ENCODE peak calls at places on chromosomes 12 and 14, in seven cellular contexts. M, V, W, H, L, J and O are unnamed samples.

GRCh38 chr12:68122236-68122920 is 37.2 kb downstream of the IFNG start:
- DNase-seq in W (no peak), J (no peak), H (no peak), L (no peak), M (no peak), V (no peak), O (no peak)

GRCh38 chr12:15044461-15044860 is 71.6 kb downstream of the PDE6H start:
- DNase-seq in H (peak), L (no peak), J (no peak), W (no peak), V (no peak), M (no peak), O (no peak)

GRCh38 chr14:100392266-100392850 is 69.2 kb downstream of the SLC25A47 start:
- DNase-seq in L (no peak), J (no peak), M (no peak), H (no peak), V (no peak), W (no peak), O (no peak)

GRCh38 chr12:120140603-120141002 is 24.1 kb upstream of the RAB35 start:
- DNase-seq in W (no peak), J (no peak), M (no peak), H (no peak), L (no peak), V (no peak), O (no peak)

GRCh38 chr12:67358686-67359374 is 89.7 kb downstream of the CAND1 start:
- DNase-seq in H (no peak), L (no peak), J (no peak), V (no peak), M (no peak), W (no peak), O (no peak)

GRCh38 chr14:51701956-51702355 is 50.2 kb downstream of the FRMD6 start:
- DNase-seq in L (no peak), V (no peak), H (no peak), J (no peak), W (no peak), M (no peak), O (no peak)

GRCh38 chr12:10098762-10099161 is at the start of gene CLEC1A:
- DNase-seq in W (no peak), L (no peak), H (no peak), M (no peak), V (no peak), J (no peak), O (no peak)

GRCh38 chr14:98819132-98819866 is 452.7 kb downstream of the BCL11B start:
- DNase-seq in W (no peak), M (no peak), L (no peak), J (no peak), H (no peak), V (peak), O (no peak)

GRCh38 chr12:94618995-94619695 is 31.2 kb downstream of the TMCC3 start:
- DNase-seq in J (peak), M (peak), W (no peak), H (peak), V (no peak), L (no peak), O (no peak)

GRCh38 chr14:72948481-72949138 is 22.3 kb downstream of the DCAF4 start:
- DNase-seq in H (peak), W (peak), V (peak), M (peak), J (no peak), L (peak), O (peak)

GRCh38 chr14:31380106-31380505 is 40.2 kb downstream of the HEATR5A start:
- DNase-seq in L (no peak), J (no peak), M (no peak), W (no peak), V (no peak), H (no peak), O (no peak)

GRCh38 chr14:104299993-104300761 is 161.8 kb downstream of the KIF26A start:
- DNase-seq in M (no peak), V (peak), J (no peak), L (no peak), H (no peak), W (no peak), O (no peak)

GRCh38 chr12:54147186-54147585 is 41.6 kb downstream of the SMUG1 start:
- DNase-seq in W (no peak), M (no peak), V (no peak), H (no peak), J (no peak), L (no peak), O (no peak)

GRCh38 chr14:100304825-100305445 is 1.3 kb downstream of the SLC25A29 start:
- DNase-seq in H (peak), L (no peak), V (peak), J (no peak), W (no peak), M (no peak), O (no peak)